ENCODE peak calls at places on chromosome 22, in nine cellular contexts. C, O, T, M, H, Q, J, V and P are unnamed samples.

GRCh38 chr22:42697542-42698013 is 23.1 kb downstream of the A4GALT start:
- DNase-seq in V (peak), C (peak), Q (peak), O (no peak), J (no peak), M (no peak), H (peak), T (peak), P (peak)

GRCh38 chr22:28980326-28980725 is 81.3 kb downstream of the C22orf31 start:
- DNase-seq in V (no peak), C (peak), J (no peak), Q (no peak), O (no peak), M (no peak), H (no peak), T (no peak), P (no peak)

GRCh38 chr22:30486118-30486517 is 14.3 kb upstream of the SEC14L3 start:
- DNase-seq in C (no peak), V (no peak), H (no peak), Q (no peak), M (no peak), T (no peak), J (no peak), O (no peak), P (no peak)

GRCh38 chr22:31497148-31497938 is 1.0 kb downstream of the SFI1 start:
- DNase-seq in C (no peak), V (no peak), J (no peak), Q (no peak), H (no peak), T (no peak), M (peak), O (no peak), P (no peak)

GRCh38 chr22:30238661-30239420 is 7.7 kb downstream of the LIF start:
- DNase-seq in V (peak), O (no peak), J (no peak), C (peak), Q (no peak), H (peak), T (no peak), M (no peak), P (peak)

GRCh38 chr22:26239561-26239960 is 70.3 kb downstream of the SEZ6L start:
- DNase-seq in J (no peak), T (no peak), M (no peak), V (no peak), C (no peak), Q (no peak), O (no peak), H (no peak), P (no peak)

GRCh38 chr22:38927033-38927789 is 30.2 kb upstream of the APOBEC3A start:
- DNase-seq in V (peak), H (peak), O (no peak), J (no peak), Q (peak), C (peak), T (no peak), M (no peak), P (no peak)

GRCh38 chr22:47617186-47617585 is 854.7 kb downstream of the TBC1D22A start:
- DNase-seq in M (no peak), H (no peak), J (no peak), C (no peak), V (no peak), Q (no peak), T (no peak), O (no peak), P (no peak)

GRCh38 chr22:42662114-42663021 is 13.2 kb upstream of the CYB5R3 start:
- DNase-seq in H (peak), T (peak), C (peak), M (peak), O (no peak), J (no peak), V (peak), Q (peak), P (no peak)

GRCh38 chr22:31290494-31291402 is 1.5 kb downstream of the PIK3IP1 start:
- DNase-seq in Q (peak), T (peak), M (peak), O (no peak), H (peak), C (peak), V (peak), J (peak), P (peak)

GRCh38 chr22:47372596-47373385 is 610.3 kb downstream of the TBC1D22A start:
- DNase-seq in M (no peak), Q (peak), C (no peak), O (no peak), T (no peak), H (no peak), V (no peak), J (no peak), P (no peak)

GRCh38 chr22:23086263-23086662 is 15.9 kb downstream of the GNAZ start:
- DNase-seq in Q (no peak), M (no peak), C (no peak), T (no peak), H (no peak), J (no peak), O (no peak), V (no peak), P (no peak)

GRCh38 chr22:29695129-29695926 is 24.5 kb upstream of the CABP7 start:
- DNase-seq in Q (no peak), T (no peak), H (no peak), C (no peak), M (no peak), J (no peak), O (no peak), V (no peak), P (no peak)

GRCh38 chr22:32836286-32836859 is 34.9 kb downstream of the TIMP3 start:
- DNase-seq in H (no peak), Q (peak), T (no peak), C (peak), V (no peak), O (no peak), J (no peak), M (peak), P (no peak)

GRCh38 chr22:21641417-21641794 is 696 bp upstream of the SDF2L1 start:
- DNase-seq in M (no peak), V (peak), J (no peak), Q (no peak), C (peak), H (peak), T (no peak), O (no peak), P (no peak)

GRCh38 chr22:22460635-22461034 is 47.9 kb downstream of the ZNF280B start:
- DNase-seq in T (no peak), C (peak), V (no peak), Q (no peak), M (peak), H (no peak), O (no peak), J (no peak), P (no peak)

GRCh38 chr22:26589367-26589844 is 526 bp downstream of the TPST2 start:
- DNase-seq in M (peak), H (peak), J (no peak), T (peak), Q (no peak), O (no peak), V (no peak), C (peak), P (no peak)

GRCh38 chr22:11253000-11253511 is 4274.9 kb upstream of the OR11H1 start:
- DNase-seq in C (no peak), Q (peak), M (no peak), H (no peak), O (no peak), J (no peak), T (peak), V (no peak), P (no peak)

GRCh38 chr22:25193548-25193947 is 6.1 kb upstream of the CRYBB3 start:
- DNase-seq in Q (no peak), M (peak), T (no peak), O (no peak), V (no peak), C (no peak), J (no peak), H (no peak), P (no peak)

GRCh38 chr22:22737590-22737989 is 93.2 kb downstream of the GGTLC2 start:
- DNase-seq in C (no peak), V (no peak), H (no peak), T (no peak), Q (no peak), J (no peak), M (no peak), O (no peak), P (no peak)

GRCh38 chr22:19129871-19130270 is 1.2 kb upstream of the TSSK2 start:
- DNase-seq in Q (no peak), C (no peak), O (no peak), H (no peak), V (no peak), T (no peak), J (no peak), M (no peak), P (no peak)

GRCh38 chr22:33909075-33909458 is 11.2 kb downstream of the LARGE1 start:
- DNase-seq in T (no peak), Q (peak), J (peak), H (peak), V (peak), C (peak), M (no peak), O (no peak), P (no peak)
- H3K4me3 ChIP-seq in T (peak), Q (peak), J (no peak), H (no peak), V (no peak), C (no peak), M (no peak), O (no peak), P (no peak)

GRCh38 chr22:46010951-46011626 is 34.1 kb upstream of the WNT7B start:
- DNase-seq in T (peak), O (no peak), J (no peak), V (no peak), C (no peak), M (no peak), Q (peak), H (no peak), P (no peak)

GRCh38 chr22:46013460-46014416 is 36.8 kb upstream of the WNT7B start:
- DNase-seq in H (peak), V (peak), M (peak), J (peak), O (no peak), C (peak), T (peak), Q (peak), P (peak)

GRCh38 chr22:46012182-46012880 is 35.4 kb upstream of the WNT7B start:
- DNase-seq in M (no peak), T (peak), Q (no peak), O (no peak), J (no peak), H (peak), V (no peak), C (no peak), P (no peak)

GRCh38 chr22:46011627-46012181 is 34.7 kb upstream of the WNT7B start:
- DNase-seq in J (no peak), O (no peak), C (peak), T (peak), V (no peak), H (no peak), M (no peak), Q (peak), P (no peak)

DNA sequence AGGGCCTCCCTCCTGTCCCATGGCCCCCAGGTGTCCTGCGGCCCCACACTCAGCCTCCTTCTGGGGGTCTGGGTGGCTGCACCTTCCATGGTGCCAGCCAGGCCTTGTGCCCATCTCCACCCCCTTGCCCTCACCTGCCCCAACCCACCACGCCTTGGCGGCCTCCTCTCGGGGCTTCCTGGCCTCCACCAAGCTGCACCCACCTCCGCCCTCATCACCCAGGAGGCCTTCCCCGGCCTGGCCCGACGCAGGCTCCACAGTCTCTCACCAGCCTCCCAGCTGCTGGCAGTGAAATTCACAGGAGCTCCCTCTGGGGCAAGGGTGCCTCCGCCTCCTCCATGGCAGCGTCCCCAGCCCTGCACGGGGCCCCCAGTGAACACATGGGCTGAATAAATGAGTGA is 35.9 kb upstream of the WNT7B start:
- DNase-seq in Q (peak), J (no peak), H (no peak), C (no peak), O (no peak), V (no peak), T (peak), M (no peak), P (no peak)
- H3K4me3 ChIP-seq in Q (peak), J (no peak), H (peak), C (no peak), O (peak), V (peak), T (peak), M (peak), P (no peak)

GRCh38 chr22:37626144-37626543 is 13.3 kb upstream of the SH3BP1 start:
- DNase-seq in H (peak), J (no peak), O (no peak), Q (peak), V (peak), M (no peak), C (peak), T (no peak), P (no peak)

GRCh38 chr22:37624876-37625275 is 14.6 kb upstream of the SH3BP1 start:
- DNase-seq in V (no peak), M (no peak), T (no peak), H (no peak), Q (no peak), O (no peak), C (no peak), J (no peak), P (no peak)

GRCh38 chr22:37626556-37627075 is 12.9 kb upstream of the SH3BP1 start:
- DNase-seq in M (no peak), O (no peak), J (no peak), T (no peak), C (no peak), V (no peak), Q (no peak), H (peak), P (no peak)

GRCh38 chr22:37627091-37627490 is 12.4 kb upstream of the SH3BP1 start:
- DNase-seq in C (no peak), Q (no peak), J (no peak), O (no peak), H (no peak), M (no peak), V (no peak), T (no peak), P (no peak)

DNA sequence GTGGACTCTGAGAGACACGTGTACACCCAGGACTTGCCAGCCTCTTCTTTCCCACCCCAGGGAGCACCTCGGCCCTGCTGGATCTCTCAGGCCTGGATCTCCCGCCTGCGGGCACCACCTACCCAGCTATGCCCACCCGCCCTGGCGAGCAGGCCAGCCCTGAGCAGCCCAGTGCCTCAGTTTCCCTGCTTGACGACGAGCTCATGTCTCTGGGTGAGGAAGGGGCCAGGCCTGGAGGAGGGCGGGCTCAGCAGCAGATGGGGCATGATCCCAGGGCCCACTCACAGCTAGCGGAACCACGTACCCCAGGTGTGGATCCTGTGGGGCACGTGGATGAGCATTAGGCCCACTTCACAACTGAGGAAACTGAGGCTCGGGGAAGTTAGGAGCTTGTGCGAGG is 13.7 kb upstream of the SH3BP1 start:
- DNase-seq in M (no peak), C (no peak), T (no peak), V (no peak), H (no peak), J (no peak), Q (peak), O (no peak), P (no peak)
- H3K4me3 ChIP-seq in M (no peak), C (no peak), T (no peak), V (no peak), H (no peak), J (no peak), Q (no peak), O (no peak), P (no peak)

GRCh38 chr22:43818981-43819690 is 7.0 kb upstream of the EFCAB6 start:
- DNase-seq in T (no peak), Q (peak), J (no peak), H (no peak), O (no peak), V (peak), C (no peak), M (no peak), P (no peak)
- H3K4me3 ChIP-seq in T (no peak), Q (no peak), J (no peak), H (no peak), O (no peak), V (no peak), C (no peak), M (no peak), P (no peak)

GRCh38 chr22:41092847-41093371 is 517 bp downstream of the EP300 start:
- DNase-seq in Q (no peak), J (no peak), M (peak), H (peak), V (peak), T (no peak), O (no peak), C (peak), P (no peak)
- H3K4me3 ChIP-seq in Q (peak), J (peak), M (peak), H (peak), V (peak), T (peak), O (peak), C (peak), P (peak)

GRCh38 chr22:20582520-20583361 is 75.3 kb downstream of the MED15 start:
- DNase-seq in J (no peak), T (no peak), H (no peak), V (no peak), Q (no peak), C (no peak), M (no peak), O (no peak), P (no peak)

GRCh38 chr22:20583471-20583922 is 76.1 kb downstream of the MED15 start:
- DNase-seq in O (no peak), Q (no peak), H (no peak), C (no peak), J (no peak), T (no peak), M (no peak), V (no peak), P (no peak)

GRCh38 chr22:20584872-20585639 is 77.6 kb downstream of the MED15 start:
- DNase-seq in H (no peak), T (no peak), C (no peak), V (no peak), Q (no peak), M (no peak), O (no peak), J (no peak), P (no peak)

GRCh38 chr22:20585640-20586402 is 78.4 kb downstream of the MED15 start:
- DNase-seq in Q (no peak), V (no peak), M (no peak), T (no peak), C (no peak), J (no peak), O (no peak), H (no peak), P (no peak)

DNA sequence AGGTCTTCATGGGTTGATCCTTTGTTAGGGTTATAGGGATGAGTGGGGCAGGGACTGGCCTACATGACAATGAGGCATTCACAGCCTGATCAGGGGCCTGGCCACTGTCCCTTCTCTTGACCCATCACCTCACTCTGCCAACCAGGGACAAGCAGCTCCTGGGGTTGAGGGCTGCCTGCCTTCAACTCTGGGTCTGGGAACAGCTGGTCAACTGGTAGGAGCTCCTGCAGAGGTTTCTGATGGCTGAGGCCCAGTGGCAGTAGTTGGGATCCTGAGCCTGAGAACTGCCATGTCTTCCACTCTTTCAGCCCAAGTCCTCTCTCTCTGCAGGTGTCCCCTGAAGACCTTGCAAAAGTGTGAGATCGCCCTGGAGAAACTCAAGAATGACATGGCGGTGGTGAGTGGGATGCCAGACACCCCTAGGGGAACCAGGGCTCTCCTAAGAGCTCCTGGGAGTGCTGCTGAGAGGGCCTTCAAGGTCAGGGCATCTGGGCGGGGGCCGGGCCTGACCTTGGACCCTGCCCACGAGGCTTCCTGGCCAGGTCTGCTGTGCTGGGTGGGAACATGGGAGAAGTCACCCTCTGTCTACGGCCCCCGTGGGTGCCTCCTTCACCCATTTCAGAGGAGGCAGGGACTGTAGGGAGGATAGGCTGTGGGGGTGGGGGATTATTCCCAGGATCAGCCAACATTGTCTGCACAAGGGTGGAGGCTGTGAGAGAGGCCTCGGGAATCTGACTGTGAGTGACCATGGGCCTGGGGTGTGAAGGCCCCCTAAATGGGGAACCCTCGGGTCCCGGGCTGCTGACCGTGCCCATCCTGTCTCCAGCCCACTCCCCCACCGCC is 76.8 kb downstream of the MED15 start:
- DNase-seq in J (no peak), T (no peak), H (no peak), M (no peak), V (no peak), O (no peak), Q (no peak), C (no peak), P (no peak)
- H3K4me3 ChIP-seq in J (no peak), T (no peak), H (no peak), M (no peak), V (no peak), O (no peak), Q (no peak), C (no peak), P (no peak)

DNA sequence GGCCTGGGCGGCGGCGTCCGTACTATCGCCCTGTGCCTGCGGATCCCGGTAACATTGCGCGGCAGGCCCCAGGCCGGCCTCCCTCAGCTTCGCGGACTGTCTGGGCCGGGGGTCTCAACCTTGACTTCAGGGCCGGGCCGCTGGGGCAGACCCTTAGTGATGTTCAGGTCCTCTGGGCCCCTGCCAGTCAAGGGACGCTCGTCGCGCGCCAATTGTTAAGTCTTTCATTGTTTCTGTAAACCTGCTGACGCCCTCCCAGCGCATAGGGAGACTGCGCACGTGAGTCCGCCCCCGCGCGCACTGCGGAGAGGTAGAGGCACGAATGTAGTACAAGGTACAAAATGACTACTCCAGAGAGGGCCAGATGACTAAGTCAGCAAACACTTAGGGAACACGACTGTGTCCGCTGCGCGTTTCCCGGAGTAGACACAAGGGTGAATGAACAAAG is 451 bp upstream of the HDHD5 start:
- DNase-seq in V (peak), J (no peak), M (no peak), Q (no peak), O (no peak), T (peak), H (peak), C (peak), P (peak)
- H3K4me3 ChIP-seq in V (peak), J (peak), M (peak), Q (peak), O (peak), T (peak), H (peak), C (peak), P (peak)

GRCh38 chr22:49450521-49450920 is 377.2 kb downstream of the BRD1 start:
- DNase-seq in Q (no peak), J (no peak), V (no peak), H (no peak), C (no peak), T (no peak), O (no peak), M (no peak), P (no peak)
- H3K4me3 ChIP-seq in Q (no peak), J (no peak), V (no peak), H (no peak), C (no peak), T (no peak), O (peak), M (no peak), P (no peak)

GRCh38 chr22:27800250-27801131 is 1.1 kb downstream of the MN1 start:
- DNase-seq in V (no peak), Q (peak), O (no peak), C (no peak), H (no peak), T (no peak), M (no peak), J (no peak), P (no peak)

GRCh38 chr22:27801197-27801615 is 350 bp downstream of the MN1 start:
- DNase-seq in M (no peak), Q (no peak), C (peak), H (peak), V (no peak), O (no peak), T (no peak), J (no peak), P (no peak)

GRCh38 chr22:27801616-27802388 is at the start of gene MN1:
- DNase-seq in V (peak), O (no peak), M (no peak), C (peak), T (no peak), H (peak), J (no peak), Q (peak), P (no peak)

GRCh38 chr22:27804016-27804415 is 2.5 kb upstream of the MN1 start:
- DNase-seq in V (no peak), C (no peak), H (no peak), O (no peak), T (no peak), Q (peak), J (no peak), M (no peak), P (no peak)

GRCh38 chr22:27802389-27803079 is 978 bp upstream of the MN1 start:
- DNase-seq in T (no peak), C (no peak), O (no peak), V (no peak), J (no peak), M (no peak), Q (no peak), H (no peak), P (no peak)
- H3K4me3 ChIP-seq in T (peak), C (peak), O (peak), V (peak), J (peak), M (no peak), Q (peak), H (peak), P (peak)